ENCODE peak calls at places on chromosomes 3 and 15, in four cellular contexts. One of them, this sample, is unnamed.

GRCh38 chr3:174957581-174958001 is 98.5 kb downstream of the NAALADL2 start:
- DNase-seq in colonic mucosa: no peak
- DNase-seq in fibroblast of lung: peak
- DNase-seq in endodermal cell: no peak
- DNase-seq in this sample: peak

GRCh38 chr15:26223720-26224119 is 360.6 kb upstream of the ATP10A start:
- DNase-seq in colonic mucosa: no peak
- DNase-seq in fibroblast of lung: no peak
- DNase-seq in endodermal cell: no peak
- DNase-seq in this sample: no peak

GRCh38 chr3:140443073-140443472 is 234.8 kb upstream of the TRIM42 start:
- DNase-seq in colonic mucosa: no peak
- DNase-seq in fibroblast of lung: no peak
- DNase-seq in endodermal cell: no peak
- DNase-seq in this sample: no peak

GRCh38 chr15:74196175-74196574 is 6.4 kb downstream of the STRA6 start:
- DNase-seq in colonic mucosa: peak
- DNase-seq in fibroblast of lung: peak
- DNase-seq in endodermal cell: no peak
- DNase-seq in this sample: peak

GRCh38 chr15:100199711-100200286 is 142.0 kb downstream of the ADAMTS17 start:
- DNase-seq in colonic mucosa: no peak
- DNase-seq in fibroblast of lung: no peak
- DNase-seq in endodermal cell: peak
- DNase-seq in this sample: no peak

GRCh38 chr15:74123131-74123429 is 7.3 kb upstream of the ISLR2 start:
- DNase-seq in colonic mucosa: no peak
- DNase-seq in fibroblast of lung: no peak
- DNase-seq in endodermal cell: peak
- DNase-seq in this sample: no peak

GRCh38 chr3:194689493-194689901 is 3.8 kb downstream of the FAM43A start:
- DNase-seq in colonic mucosa: no peak
- DNase-seq in fibroblast of lung: peak
- DNase-seq in endodermal cell: no peak
- DNase-seq in this sample: peak

GRCh38 chr15:90610220-90610619 is 80.5 kb downstream of the CRTC3 start:
- DNase-seq in colonic mucosa: no peak
- DNase-seq in fibroblast of lung: peak
- DNase-seq in endodermal cell: no peak
- DNase-seq in this sample: peak

GRCh38 chr15:77974098-77974414 is 103.5 kb downstream of the TBC1D2B start:
- DNase-seq in colonic mucosa: peak
- DNase-seq in fibroblast of lung: peak
- DNase-seq in endodermal cell: no peak
- DNase-seq in this sample: no peak

GRCh38 chr3:179450901-179451334 is 352 bp downstream of the GNB4 start:
- DNase-seq in colonic mucosa: peak
- DNase-seq in fibroblast of lung: peak
- DNase-seq in endodermal cell: peak
- DNase-seq in this sample: no peak

GRCh38 chr3:194508486-194509449 is 22.0 kb upstream of the ATP13A3 start:
- DNase-seq in colonic mucosa: no peak
- DNase-seq in fibroblast of lung: no peak
- DNase-seq in endodermal cell: no peak
- DNase-seq in this sample: no peak

GRCh38 chr3:79765854-79766253 is 1.9 kb downstream of the ROBO1 start:
- DNase-seq in colonic mucosa: no peak
- DNase-seq in fibroblast of lung: no peak
- DNase-seq in endodermal cell: peak
- DNase-seq in this sample: no peak

GRCh38 chr3:168864107-168865021 is 768.6 kb upstream of the GOLIM4 start:
- DNase-seq in colonic mucosa: no peak
- DNase-seq in fibroblast of lung: no peak
- DNase-seq in endodermal cell: no peak
- DNase-seq in this sample: no peak

DNA sequence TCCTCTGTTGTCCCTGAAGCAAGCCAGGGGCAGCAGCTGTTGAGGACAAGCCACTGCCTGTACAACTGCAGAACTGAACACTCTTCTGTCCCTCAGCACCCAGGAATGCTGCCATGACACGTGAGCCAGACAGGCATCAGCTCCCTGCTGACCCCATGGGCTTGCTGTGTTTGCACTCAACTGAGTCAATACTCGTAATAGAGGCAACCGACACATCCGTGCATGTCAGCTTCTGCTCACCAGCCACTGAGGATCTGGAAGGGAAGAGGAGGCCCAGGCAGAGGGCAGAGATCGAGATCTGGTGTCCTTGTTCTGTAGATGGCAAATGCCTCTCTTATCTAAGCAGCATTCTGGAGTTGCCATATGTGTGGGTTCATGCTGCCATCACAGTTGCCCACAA is 54.3 kb upstream of the SEC61A1 start:
- DNase-seq in colonic mucosa: no peak
- DNase-seq in fibroblast of lung: no peak
- DNase-seq in endodermal cell: no peak
- DNase-seq in this sample: no peak
- TF ChIP-seq CTCF in colonic mucosa: no peak
- TF ChIP-seq CTCF in fibroblast of lung: no peak
- TF ChIP-seq CTCF in endodermal cell: no peak
- TF ChIP-seq CTCF in this sample: no peak

DNA sequence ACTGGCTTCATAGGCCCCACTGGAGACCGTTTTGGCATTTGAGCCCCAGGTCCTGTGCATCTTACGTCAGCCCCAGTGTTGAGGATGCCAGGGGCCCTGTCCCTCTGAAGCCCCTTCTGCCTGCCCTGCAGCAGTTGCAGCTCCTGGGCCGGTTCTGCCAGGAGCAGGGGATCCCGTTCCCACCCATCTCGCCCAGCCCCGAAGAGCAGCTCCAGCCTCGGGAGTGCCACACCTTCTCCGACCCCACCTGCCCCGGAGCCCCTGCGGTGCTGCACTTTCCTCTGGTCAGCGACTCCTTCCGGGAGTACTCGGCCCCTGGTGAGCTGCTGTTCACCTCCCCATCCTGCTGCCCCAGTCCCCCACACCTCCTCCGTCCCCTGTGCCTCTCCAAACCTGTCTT is 8.6 kb downstream of the PLA2G4B start:
- DNase-seq in colonic mucosa: no peak
- DNase-seq in fibroblast of lung: no peak
- DNase-seq in endodermal cell: no peak
- DNase-seq in this sample: no peak
- TF ChIP-seq CTCF in colonic mucosa: no peak
- TF ChIP-seq CTCF in fibroblast of lung: no peak
- TF ChIP-seq CTCF in endodermal cell: no peak
- TF ChIP-seq CTCF in this sample: no peak

DNA sequence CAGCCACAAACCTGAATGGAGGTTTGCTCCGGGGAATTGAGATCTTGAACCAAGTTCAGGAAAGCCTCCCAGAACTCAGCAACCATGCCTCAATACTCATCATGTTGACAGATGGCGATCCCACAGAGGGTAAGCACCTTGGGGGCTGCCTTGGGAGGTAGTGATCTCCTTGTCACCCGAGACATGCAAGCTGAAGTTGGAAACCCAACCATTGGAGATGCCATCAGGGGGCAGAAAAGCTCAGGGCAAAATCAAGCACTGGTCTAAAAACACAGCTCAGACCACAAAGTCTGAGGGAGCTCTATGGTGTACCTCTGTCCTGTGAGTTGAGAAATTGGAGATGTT is 5.8 kb downstream of the ITIH1 start:
- DNase-seq in colonic mucosa: no peak
- DNase-seq in fibroblast of lung: no peak
- DNase-seq in endodermal cell: no peak
- DNase-seq in this sample: no peak
- TF ChIP-seq CTCF in colonic mucosa: no peak
- TF ChIP-seq CTCF in fibroblast of lung: no peak
- TF ChIP-seq CTCF in endodermal cell: no peak
- TF ChIP-seq CTCF in this sample: no peak

DNA sequence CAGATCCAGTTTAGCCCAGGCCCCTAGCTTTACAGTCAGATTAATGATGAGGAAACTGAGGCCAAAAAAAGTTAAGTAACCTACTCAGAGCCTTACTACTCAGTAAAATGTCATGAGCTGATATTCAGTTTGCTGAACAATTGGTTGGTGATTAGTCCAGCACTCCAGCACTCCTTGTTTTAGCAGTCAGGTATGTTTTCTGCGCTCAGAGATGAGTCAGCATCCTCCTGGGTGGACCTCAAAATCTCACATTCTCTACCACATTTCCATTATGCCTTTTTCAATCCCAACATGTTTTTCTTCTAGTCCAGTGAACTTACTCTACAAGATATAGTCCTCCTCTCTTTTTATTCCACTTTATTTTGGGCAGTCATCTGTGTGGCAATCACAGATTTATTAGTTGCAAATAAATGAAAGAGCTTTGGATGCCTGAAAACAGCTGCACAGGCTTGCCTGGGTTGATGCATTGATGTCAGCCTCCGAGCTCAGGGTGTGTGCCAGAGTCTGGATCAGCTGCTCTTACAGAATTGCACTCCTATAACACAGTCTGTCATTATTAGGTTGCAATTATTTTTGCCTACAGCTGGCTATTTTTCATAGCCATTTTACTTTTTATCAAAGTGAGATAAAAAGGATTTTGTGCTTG is 133.2 kb downstream of the ARPP21 start:
- DNase-seq in colonic mucosa: no peak
- DNase-seq in fibroblast of lung: peak
- DNase-seq in endodermal cell: no peak
- DNase-seq in this sample: no peak
- TF ChIP-seq CTCF in colonic mucosa: no peak
- TF ChIP-seq CTCF in fibroblast of lung: no peak
- TF ChIP-seq CTCF in endodermal cell: no peak
- TF ChIP-seq CTCF in this sample: no peak

GRCh38 chr3:52292247-52293065 is 4.8 kb downstream of the GLYCTK start:
- DNase-seq in colonic mucosa: no peak
- DNase-seq in fibroblast of lung: no peak
- DNase-seq in endodermal cell: no peak
- DNase-seq in this sample: no peak

GRCh38 chr3:52291508-52292181 is 4.0 kb downstream of the GLYCTK start:
- DNase-seq in colonic mucosa: peak
- DNase-seq in fibroblast of lung: no peak
- DNase-seq in endodermal cell: peak
- DNase-seq in this sample: no peak

GRCh38 chr3:52289747-52290595 is 2.3 kb downstream of the GLYCTK start:
- DNase-seq in colonic mucosa: peak
- DNase-seq in fibroblast of lung: no peak
- DNase-seq in endodermal cell: peak
- DNase-seq in this sample: no peak

GRCh38 chr3:52289338-52289746 is 1.7 kb downstream of the GLYCTK start:
- DNase-seq in colonic mucosa: peak
- DNase-seq in fibroblast of lung: no peak
- DNase-seq in endodermal cell: no peak
- DNase-seq in this sample: no peak

GRCh38 chr3:52290596-52291507 is 3.2 kb downstream of the GLYCTK start:
- DNase-seq in colonic mucosa: no peak
- DNase-seq in fibroblast of lung: no peak
- DNase-seq in endodermal cell: no peak
- DNase-seq in this sample: no peak
- TF ChIP-seq CTCF in colonic mucosa: no peak
- TF ChIP-seq CTCF in fibroblast of lung: no peak
- TF ChIP-seq CTCF in endodermal cell: no peak
- TF ChIP-seq CTCF in this sample: no peak